ENCODE peak calls at places on chromosomes 12 and 14, in five cellular contexts. Y is OCI-LY7; O is SJSA1; R is IMR-90; W is naive thymus-derived CD4-positive, alpha-beta T cell. S is an unnamed sample. For H3K4me1, the result is how much of the 10 kb centered on the place peaks cover.

GRCh38 chr12:124592050-124592449 is 24.6 kb upstream of the NCOR2 start:
- DNase-seq in Y (no peak), O (peak), R (peak), W (no peak), S (no peak)

GRCh38 chr12:2057041-2057792 is 4.4 kb downstream of the CACNA1C start:
- DNase-seq in Y (peak), O (peak), R (peak), W (no peak), S (no peak)

GRCh38 chr12:10278104-10278503 is 29.6 kb upstream of the KLRD1 start:
- DNase-seq in Y (no peak), O (no peak), R (no peak), W (no peak), S (no peak)

GRCh38 chr12:65171073-65171472 is 1.7 kb downstream of the LEMD3 start:
- DNase-seq in Y (no peak), O (no peak), R (peak), W (no peak), S (no peak)

GRCh38 chr12:50574621-50575348 is 70.0 kb downstream of the DIP2B start:
- DNase-seq in Y (no peak), O (no peak), R (peak), W (no peak), S (no peak)

GRCh38 chr12:111438501-111438900 is 32.8 kb downstream of the SH2B3 start:
- DNase-seq in Y (peak), O (peak), R (peak), W (peak), S (peak)

GRCh38 chr14:98564006-98564405 is 708.0 kb downstream of the BCL11B start:
- DNase-seq in Y (no peak), O (no peak), R (no peak), W (no peak), S (no peak)

GRCh38 chr12:8562310-8562709 is 21.6 kb upstream of the CLEC4E start:
- DNase-seq in Y (no peak), O (no peak), R (no peak), W (no peak), S (no peak)

GRCh38 chr14:21846227-21846885 is 172.7 kb upstream of the OR4E1 start:
- DNase-seq in Y (peak), O (no peak), R (peak), W (peak), S (peak)

GRCh38 chr14:64951724-64952123 is 9.2 kb upstream of the GPX2 start:
- DNase-seq in Y (no peak), O (no peak), R (no peak), W (no peak), S (no peak)

GRCh38 chr14:49769581-49770211 is 1.7 kb downstream of the KLHDC2 start:
- DNase-seq in Y (no peak), O (no peak), R (no peak), W (no peak), S (no peak)

GRCh38 chr12:6766651-6767300 is 613 bp downstream of the PTMS start:
- DNase-seq in Y (peak), O (peak), R (peak), W (peak), S (peak)

GRCh38 chr12:106498056-106498455 is 84.7 kb upstream of the RFX4 start:
- DNase-seq in Y (no peak), O (no peak), R (peak), W (no peak), S (no peak)

GRCh38 chr12:23930599-23930998 is 18.9 kb downstream of the SOX5 start:
- DNase-seq in Y (no peak), O (no peak), R (no peak), W (no peak), S (no peak)

GRCh38 chr14:95385701-95386100 is 66.0 kb upstream of the CLMN start:
- DNase-seq in Y (no peak), O (no peak), R (no peak), W (no peak), S (no peak)

GRCh38 chr14:92511472-92512247 is 1.9 kb upstream of the RIN3 start:
- DNase-seq in Y (no peak), O (peak), R (peak), W (no peak), S (peak)

GRCh38 chr12:6276247-6276887 is 34.1 kb upstream of the PLEKHG6 start:
- DNase-seq in Y (no peak), O (no peak), R (no peak), W (no peak), S (no peak)

GRCh38 chr14:88834883-88835431 is 10.5 kb downstream of the TTC8 start:
- DNase-seq in Y (no peak), O (no peak), R (peak), W (no peak), S (no peak)

GRCh38 chr12:130747867-130748740 is 32.0 kb upstream of the RIMBP2 start:
- DNase-seq in Y (peak), O (peak), R (peak), W (peak), S (peak)

GRCh38 chr12:501722-502447 is 42.1 kb downstream of the B4GALNT3 start:
- DNase-seq in Y (no peak), O (no peak), R (no peak), W (no peak), S (no peak)

GRCh38 chr12:125340791-125341190 is 275.6 kb downstream of the AACS start:
- DNase-seq in Y (no peak), O (no peak), R (peak), W (no peak), S (no peak)

GRCh38 chr12:57389033-57389432 is 41.8 kb downstream of the R3HDM2 start:
- DNase-seq in Y (no peak), O (peak), R (peak), W (no peak), S (no peak)

GRCh38 chr12:26097046-26097878 is 27.6 kb downstream of the BHLHE41 start:
- DNase-seq in Y (peak), O (peak), R (peak), W (peak), S (peak)

GRCh38 chr12:107607464-107608392 is 77.9 kb upstream of the PWP1 start:
- DNase-seq in Y (peak), O (peak), R (peak), W (peak), S (peak)

GRCh38 chr14:100062602-100063001 is 2.6 kb upstream of the EVL start:
- DNase-seq in Y (no peak), O (no peak), R (no peak), W (no peak), S (no peak)

GRCh38 chr12:116210131-116210530 is 67.4 kb downstream of the MED13L start:
- DNase-seq in Y (no peak), O (no peak), R (peak), W (no peak), S (no peak)

GRCh38 chr12:65414526-65414925 is 136.0 kb downstream of the MSRB3 start:
- DNase-seq in Y (no peak), O (no peak), R (peak), W (no peak), S (no peak)

GRCh38 chr12:121787063-121787774 is 6.3 kb downstream of the RHOF start:
- DNase-seq in Y (no peak), O (no peak), R (no peak), W (no peak), S (peak)

GRCh38 chr12:103854372-103854973 is 13.4 kb upstream of the NT5DC3 start:
- DNase-seq in Y (no peak), O (no peak), R (no peak), W (no peak), S (no peak)

GRCh38 chr12:106978035-106978800 is 8.7 kb downstream of the MTERF2 start:
- DNase-seq in Y (no peak), O (peak), R (no peak), W (no peak), S (no peak)

GRCh38 chr14:105884808-105885281 is 358.5 kb downstream of the TMEM121 start:
- DNase-seq in Y (no peak), O (peak), R (no peak), W (no peak), S (no peak)

GRCh38 chr12:57106021-57106708 is 5.0 kb downstream of the STAT6 start:
- DNase-seq in Y (no peak), O (no peak), R (no peak), W (no peak), S (no peak)

GRCh38 chr14:104993306-104993705 is 7.7 kb downstream of the CLBA1 start:
- DNase-seq in Y (peak), O (no peak), R (no peak), W (no peak), S (no peak)

GRCh38 chr14:74500417-74501134 is 7.0 kb downstream of the ISCA2 start:
- DNase-seq in Y (no peak), O (peak), R (no peak), W (no peak), S (no peak)

GRCh38 chr14:62301911-62302310 is 539.7 kb downstream of the SNAPC1 start:
- DNase-seq in Y (no peak), O (no peak), R (peak), W (no peak), S (no peak)

DNA sequence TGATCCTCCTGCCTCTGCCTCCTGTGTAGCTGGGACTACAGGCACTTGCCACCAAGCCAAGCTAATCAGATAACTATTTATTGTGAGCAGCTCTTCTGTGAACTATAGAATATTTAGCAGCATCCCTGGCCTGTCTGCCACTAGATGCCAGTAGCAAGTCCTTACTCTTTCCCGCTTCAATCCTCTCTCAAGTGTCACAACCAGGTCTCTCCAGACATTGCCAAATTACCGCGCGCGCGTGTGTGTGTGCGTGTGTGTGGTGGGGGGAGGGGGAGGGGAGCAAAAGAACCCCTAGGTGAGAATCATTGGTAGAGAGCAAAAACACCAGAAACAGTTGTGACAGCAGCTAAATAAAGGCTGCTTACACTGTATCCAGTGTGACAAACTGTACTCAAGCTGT is 49.9 kb downstream of the PPP2R5E start:
- DNase-seq in Y (peak), O (no peak), R (peak), W (no peak), S (no peak)
- H3K27ac ChIP-seq in Y (no peak), O (no peak), R (no peak), W (no peak), S (no peak)

DNA sequence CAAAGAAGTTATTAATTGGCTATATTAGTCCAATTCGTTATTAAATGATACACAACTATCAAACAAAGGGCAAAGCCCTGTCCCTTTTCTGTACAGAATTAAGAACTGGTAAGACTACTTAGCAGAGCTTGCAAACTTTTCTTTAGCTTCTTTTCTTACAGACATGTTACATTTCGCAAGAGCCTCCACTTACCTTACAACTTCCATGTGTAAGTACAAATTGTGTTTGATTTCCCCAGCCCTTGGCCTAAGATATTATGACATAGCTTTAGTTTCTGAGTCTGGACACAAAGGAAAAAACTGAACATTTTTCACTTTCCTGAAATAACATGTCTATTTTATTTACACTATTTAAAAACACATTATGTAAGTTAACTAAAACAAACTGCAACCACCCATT is 1.7 kb downstream of the ATF7 start:
- DNase-seq in Y (no peak), O (no peak), R (peak), W (no peak), S (no peak)
- H3K4me1 ChIP-seq in Y (under half), O (under half), R (under half), W (under half), S (under half)

DNA sequence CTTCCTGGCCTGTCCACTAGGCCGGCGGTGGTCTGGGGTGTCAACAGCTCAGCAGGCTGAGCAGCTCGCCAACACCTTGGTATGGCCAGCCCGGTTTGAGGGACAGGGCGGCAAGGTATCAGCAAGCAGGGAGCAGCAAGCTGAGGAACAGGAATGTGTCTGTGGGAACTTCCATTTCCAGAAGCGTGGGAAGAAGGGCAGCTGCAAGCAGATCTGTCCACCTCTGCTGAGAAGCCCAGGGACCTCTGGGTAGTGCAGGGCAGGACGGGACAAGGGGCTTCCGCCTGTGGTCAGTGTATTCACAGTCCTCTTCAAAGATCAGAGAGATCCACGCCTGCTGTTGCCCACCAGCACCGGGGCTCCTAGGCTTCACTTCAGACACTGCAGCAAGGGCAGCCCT is 36.0 kb downstream of the ACTN1 start:
- DNase-seq in Y (no peak), O (no peak), R (peak), W (no peak), S (no peak)
- H3K27ac ChIP-seq in Y (no peak), O (no peak), R (peak), W (no peak), S (peak)

DNA sequence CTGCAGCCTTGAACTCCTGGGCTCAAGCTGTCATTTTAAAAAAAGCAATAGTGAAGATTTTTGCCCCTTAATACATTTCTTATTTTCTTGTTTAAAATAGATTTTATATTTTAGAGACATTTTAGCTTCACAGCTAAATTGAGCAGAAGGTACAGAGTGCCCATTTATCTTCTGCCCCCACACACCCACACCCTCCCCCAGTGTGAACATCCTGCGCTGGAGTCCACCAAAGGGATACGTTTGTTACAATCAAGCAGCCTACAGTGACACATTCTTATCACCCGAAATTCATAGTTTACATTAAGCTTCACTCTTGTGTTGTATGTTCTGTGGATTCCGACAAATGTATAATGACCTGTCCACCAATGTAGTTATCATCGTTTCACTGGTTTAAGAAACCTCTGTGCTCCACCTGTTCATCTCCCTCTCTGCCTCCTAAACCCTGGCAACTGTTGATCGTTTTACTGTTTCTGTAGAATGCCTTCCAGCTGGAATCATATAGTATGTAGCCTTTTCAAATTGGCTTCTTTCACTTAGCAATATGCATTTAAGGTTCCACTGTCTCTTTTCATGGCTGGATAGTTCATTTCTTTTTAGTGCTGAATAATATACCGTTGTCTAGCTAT is 91.0 kb upstream of the TRAF3 start:
- DNase-seq in Y (no peak), O (no peak), R (no peak), W (no peak), S (no peak)
- H3K4me1 ChIP-seq in Y (under half), O (under half), R (under half), W (under half), S (under half)

GRCh38 chr12:123187637-123188036 is 36.7 kb upstream of the PITPNM2 start:
- DNase-seq in Y (no peak), O (no peak), R (no peak), W (no peak), S (no peak)
- H3K27ac ChIP-seq in Y (no peak), O (no peak), R (no peak), W (no peak), S (no peak)